ENCODE peak calls at places on chromosome 1, in nine cellular contexts. W, Y, T, X, H, E, O, F and P are unnamed samples.

GRCh38 chr1:40834968-40835545 is 27.1 kb downstream of the CITED4 start:
- DNase-seq in Y (no peak), W (no peak), F (no peak), X (no peak), O (no peak), H (no peak), T (no peak), E (no peak), P (peak; percentile 30)

GRCh38 chr1:167627865-167628641 is 2.0 kb upstream of the RCSD1 start:
- DNase-seq in H (peak; percentile 11), Y (peak; percentile 78), F (no peak), X (peak; percentile 64), E (no peak), W (peak; percentile 89), O (no peak), T (no peak), P (no peak)

GRCh38 chr1:87179851-87180519 is 148.7 kb upstream of the LMO4 start:
- DNase-seq in W (peak; percentile 89), Y (no peak), T (no peak), X (no peak), F (no peak), E (no peak), H (no peak), O (no peak), P (no peak)

GRCh38 chr1:38005195-38006007 is at the start of gene FHL3:
- DNase-seq in W (no peak), T (peak; percentile 53), H (peak; percentile 83), F (peak; percentile 45), E (no peak), Y (peak; percentile 71), X (peak; percentile 31), O (no peak), P (peak; percentile 63)

GRCh38 chr1:145824499-145824842 is 471 bp downstream of the POLR3C start:
- DNase-seq in F (no peak), Y (no peak), T (no peak), X (no peak), E (no peak), H (no peak), O (no peak), W (no peak), P (no peak)

GRCh38 chr1:92749024-92749634 is 35.8 kb downstream of the EVI5 start:
- DNase-seq in O (no peak), T (peak; percentile 74), F (no peak), W (peak; percentile 71), X (peak; percentile 4), Y (peak; percentile 10), H (no peak), E (no peak), P (peak; percentile 70)

GRCh38 chr1:212975607-212975918 is 25.2 kb downstream of the VASH2 start:
- DNase-seq in E (no peak), T (no peak), Y (no peak), O (no peak), F (no peak), X (no peak), W (no peak), H (peak; percentile 39), P (peak; percentile 59)

GRCh38 chr1:79376106-79376505 is 369.6 kb upstream of the ADGRL4 start:
- DNase-seq in O (no peak), T (no peak), F (no peak), E (no peak), Y (no peak), X (no peak), H (no peak), W (no peak), P (no peak)

GRCh38 chr1:233613252-233614172 is at the start of gene KCNK1:
- DNase-seq in T (peak; percentile 97), O (peak; percentile 24), E (peak; percentile 60), F (peak; percentile 65), H (peak; percentile 79), X (no peak), W (no peak), Y (no peak), P (peak; percentile 4)

GRCh38 chr1:163278602-163279001 is 43.2 kb upstream of the NUF2 start:
- DNase-seq in W (no peak), X (no peak), F (no peak), O (no peak), T (no peak), Y (no peak), E (no peak), H (no peak), P (no peak)

GRCh38 chr1:22212400-22213233 is 69.7 kb upstream of the WNT4 start:
- DNase-seq in F (no peak), O (no peak), W (no peak), H (no peak), X (no peak), T (no peak), Y (no peak), E (no peak), P (no peak)

GRCh38 chr1:96966536-96967138 is 245.1 kb downstream of the PTBP2 start:
- DNase-seq in Y (peak; percentile 59), O (peak; percentile 83), T (peak; percentile 70), W (peak; percentile 41), X (peak; percentile 67), H (peak; percentile 74), E (peak; percentile 84), F (peak; percentile 87), P (peak; percentile 71)

GRCh38 chr1:19461352-19461645 is 24.0 kb downstream of the CAPZB start:
- DNase-seq in T (no peak), Y (no peak), X (no peak), H (no peak), F (no peak), W (no peak), O (no peak), E (no peak), P (no peak)

GRCh38 chr1:36137776-36138175 is 11.5 kb downstream of the TRAPPC3 start:
- DNase-seq in O (no peak), W (no peak), T (no peak), X (no peak), E (no peak), Y (no peak), H (no peak), F (no peak), P (no peak)

GRCh38 chr1:94819584-94819944 is 593 bp upstream of the SLC44A3 start:
- DNase-seq in Y (no peak), F (no peak), W (no peak), T (no peak), E (no peak), X (no peak), O (no peak), H (no peak), P (no peak)

GRCh38 chr1:182169203-182169602 is 107.7 kb upstream of the ZNF648 start:
- DNase-seq in E (no peak), W (peak; percentile 46), Y (no peak), F (peak; percentile 72), H (no peak), X (no peak), T (no peak), O (no peak), P (no peak)

GRCh38 chr1:62076286-62076685 is 118.4 kb upstream of the L1TD1 start:
- DNase-seq in O (no peak), X (no peak), T (peak; percentile 95), E (no peak), Y (no peak), H (no peak), F (no peak), W (no peak), P (peak; percentile 60)

GRCh38 chr1:205205055-205205454 is 6.4 kb downstream of the DSTYK start:
- DNase-seq in E (no peak), F (no peak), H (no peak), T (no peak), W (no peak), Y (no peak), X (no peak), O (no peak), P (no peak)

GRCh38 chr1:175250027-175250426 is 57.5 kb upstream of the KIAA0040 start:
- DNase-seq in T (no peak), X (no peak), E (no peak), F (no peak), Y (no peak), O (no peak), H (no peak), W (no peak), P (no peak)

GRCh38 chr1:33057095-33057494 is 20.4 kb upstream of the AK2 start:
- DNase-seq in E (no peak), Y (no peak), W (peak; percentile 69), X (no peak), T (no peak), O (no peak), H (no peak), F (no peak), P (no peak)

GRCh38 chr1:98119793-98120192 is 199.0 kb upstream of the DPYD start:
- DNase-seq in T (peak; percentile 63), W (no peak), E (no peak), O (peak; percentile 15), F (no peak), Y (no peak), X (no peak), H (no peak), P (peak; percentile 21)

GRCh38 chr1:112034277-112034676 is 44.8 kb upstream of the KCND3 start:
- DNase-seq in E (no peak), W (no peak), F (no peak), X (no peak), T (no peak), O (no peak), Y (no peak), H (no peak), P (no peak)

GRCh38 chr1:243791586-243792267 is 58.3 kb downstream of the AKT3 start:
- DNase-seq in E (no peak), O (no peak), X (no peak), F (peak; percentile 55), T (no peak), H (peak; percentile 78), Y (no peak), W (no peak), P (no peak)

GRCh38 chr1:198880818-198881597 is 242.2 kb downstream of the PTPRC start:
- DNase-seq in H (no peak), Y (no peak), O (no peak), E (no peak), T (peak; percentile 97), W (peak; percentile 94), X (no peak), F (no peak), P (peak; percentile 93)